ENCODE peak calls at places on chromosomes 13 and 19, in five cellular contexts. R is NCI-H1930, A is psoas muscle, G is lung, P is gastrocnemius medialis. U is an unnamed sample.

GRCh38 chr13:109704771-109705628 is 81.4 kb downstream of the IRS2 start:
- DNase-seq in R (no peak), A (peak), G (peak), P (peak), U (no peak)

GRCh38 chr13:49649963-49650312 is 21.6 kb downstream of the ARL11 start:
- DNase-seq in G (no peak), P (peak), A (peak), R (no peak), U (peak)

GRCh38 chr13:37065893-37066526 is 6.5 kb upstream of the SUPT20H start:
- DNase-seq in A (no peak), P (no peak), R (no peak), G (no peak), U (no peak)

GRCh38 chr19:50933640-50934039 is 19.2 kb downstream of the KLK5 start:
- DNase-seq in A (no peak), P (no peak), G (no peak), R (no peak), U (no peak)

GRCh38 chr19:11986754-11987153 is 21.9 kb downstream of the ZNF763 start:
- DNase-seq in A (no peak), R (no peak), P (no peak), G (no peak), U (no peak)

GRCh38 chr19:55495646-55496349 is 7.6 kb downstream of the SSC5D start:
- DNase-seq in G (no peak), R (no peak), P (no peak), A (no peak), U (no peak)

GRCh38 chr19:34639491-34640085 is 37.4 kb downstream of the SCGB2B2 start:
- DNase-seq in A (no peak), G (peak), P (no peak), R (peak), U (peak)

GRCh38 chr13:75402787-75403186 is 79.2 kb downstream of the TBC1D4 start:
- DNase-seq in P (peak), R (no peak), A (no peak), G (no peak), U (no peak)

GRCh38 chr13:42990147-42990990 is 1.7 kb downstream of the EPSTI1 start:
- DNase-seq in R (no peak), A (no peak), G (no peak), P (no peak), U (peak)

GRCh38 chr19:6270076-6270745 is 9.6 kb downstream of the MLLT1 start:
- DNase-seq in R (no peak), P (no peak), G (no peak), A (no peak), U (no peak)

GRCh38 chr13:99756281-99756680 is 215.3 kb downstream of the ZIC5 start:
- DNase-seq in G (no peak), R (no peak), A (no peak), P (no peak), U (no peak)

GRCh38 chr13:36154567-36155231 is 23.5 kb upstream of the DCLK1 start:
- DNase-seq in A (peak), G (no peak), R (no peak), P (no peak), U (no peak)

GRCh38 chr19:15111758-15112157 is 4.6 kb downstream of the SYDE1 start:
- DNase-seq in R (no peak), A (no peak), P (no peak), G (no peak), U (no peak)

GRCh38 chr13:59086147-59086546 is 1077.6 kb downstream of the DIAPH3 start:
- DNase-seq in P (no peak), A (no peak), G (no peak), R (no peak), U (no peak)

GRCh38 chr19:56273563-56274117 is 1.1 kb downstream of the EDDM13 start:
- DNase-seq in P (no peak), A (no peak), G (no peak), R (no peak), U (no peak)

GRCh38 chr13:84132491-84132890 is 250.2 kb upstream of the SLITRK1 start:
- DNase-seq in A (no peak), P (no peak), G (no peak), R (no peak), U (peak)

GRCh38 chr19:17865364-17866311 is 5.9 kb downstream of the RPL18A start:
- DNase-seq in R (no peak), A (no peak), P (no peak), G (no peak), U (peak)

GRCh38 chr19:45716314-45717130 is 14.2 kb downstream of the FBXO46 start:
- DNase-seq in P (no peak), G (no peak), R (no peak), A (no peak), U (peak)

GRCh38 chr13:44181938-44182337 is 191.7 kb upstream of the SERP2 start:
- DNase-seq in P (no peak), R (no peak), A (no peak), G (no peak), U (no peak)

GRCh38 chr13:50080158-50080855 is 65.1 kb downstream of the KCNRG start:
- DNase-seq in G (no peak), R (no peak), P (no peak), A (no peak), U (peak)

GRCh38 chr13:98386632-98387031 is 190.3 kb downstream of the STK24 start:
- DNase-seq in P (no peak), R (no peak), G (no peak), A (no peak), U (no peak)

GRCh38 chr19:18776736-18777135 is 14.4 kb downstream of the COMP start:
- DNase-seq in P (no peak), A (no peak), R (no peak), G (no peak), U (no peak)

GRCh38 chr19:39970424-39970673 is 616 bp upstream of the PSMC4 start:
- DNase-seq in R (no peak), A (no peak), G (no peak), P (no peak), U (no peak)

GRCh38 chr19:1133471-1133929 is 29.7 kb downstream of the GPX4 start:
- DNase-seq in G (no peak), A (no peak), R (no peak), P (no peak), U (no peak)

GRCh38 chr19:18798384-18799352 is 7.6 kb upstream of the COMP start:
- DNase-seq in P (no peak), R (no peak), G (no peak), A (no peak), U (no peak)

GRCh38 chr13:94154362-94154761 is 325.1 kb downstream of the DCT start:
- DNase-seq in P (peak), R (no peak), G (peak), A (peak), U (peak)

GRCh38 chr19:42102877-42103276 is 26.9 kb downstream of the ZNF574 start:
- DNase-seq in A (no peak), P (no peak), G (no peak), R (no peak), U (no peak)

GRCh38 chr13:110073982-110074381 is 233.0 kb downstream of the COL4A1 start:
- DNase-seq in G (no peak), R (no peak), P (no peak), A (no peak), U (peak)

GRCh38 chr19:51712461-51713081 is 11.2 kb downstream of the HAS1 start:
- DNase-seq in A (no peak), P (no peak), G (no peak), R (no peak), U (peak)

GRCh38 chr13:78562237-78562889 is 41.0 kb downstream of the POU4F1 start:
- DNase-seq in G (no peak), P (no peak), R (no peak), A (no peak), U (no peak)

GRCh38 chr19:9883231-9883758 is 48.2 kb downstream of the PIN1 start:
- DNase-seq in P (no peak), A (no peak), R (no peak), G (no peak), U (peak)

GRCh38 chr19:15265849-15266248 is 33.6 kb upstream of the EPHX3 start:
- DNase-seq in G (peak), A (peak), R (no peak), P (peak), U (no peak)

GRCh38 chr13:75675421-75675820 is 39.3 kb downstream of the LMO7 start:
- DNase-seq in A (no peak), R (no peak), G (no peak), P (no peak), U (no peak)

GRCh38 chr19:3458229-3458555 is 22.1 kb downstream of the SMIM24 start:
- DNase-seq in A (no peak), P (no peak), R (no peak), G (no peak), U (no peak)

GRCh38 chr19:51359294-51359693 is 6.9 kb downstream of the ETFB start:
- DNase-seq in G (no peak), A (no peak), R (no peak), P (no peak), U (no peak)

GRCh38 chr13:101661839-101662238 is 209.4 kb downstream of the ITGBL1 start:
- DNase-seq in P (no peak), R (peak), G (no peak), A (no peak), U (no peak)

GRCh38 chr19:50718255-50719118 is 1.1 kb downstream of the SHANK1 start:
- DNase-seq in P (no peak), G (no peak), R (no peak), A (no peak), U (no peak)

U was measured in NCI-H82.